ENCODE peak calls at places on chromosomes 7 and 10, in seven cellular contexts. S is fibroblast of the aortic adventitia; L is pancreas; N is foreskin fibroblast; J is heart left ventricle; B is choroid plexus epithelial cell; I is CD8-positive, alpha-beta T cell. G is an unnamed sample.

GRCh38 chr10:96488161-96488935 is 25.4 kb downstream of the TLL2 start:
- DNase-seq in S (no peak), L (no peak), N (no peak), J (no peak), B (peak), I (no peak), G (no peak)

GRCh38 chr7:27100601-27101187 is 1.8 kb downstream of the HOXA2 start:
- DNase-seq in S (peak), L (no peak), N (no peak), J (no peak), B (no peak), I (no peak), G (no peak)

GRCh38 chr7:129676017-129676897 is 64.7 kb downstream of the NRF1 start:
- DNase-seq in S (no peak), L (no peak), N (no peak), J (no peak), B (no peak), I (no peak), G (no peak)

GRCh38 chr10:12042409-12042796 is 206 bp downstream of the UPF2 start:
- DNase-seq in S (no peak), L (peak), N (peak), J (peak), B (peak), I (peak), G (no peak)

GRCh38 chr10:65234261-65234660 is 1691.6 kb upstream of the LRRTM3 start:
- DNase-seq in S (no peak), L (no peak), N (no peak), J (no peak), B (no peak), I (no peak), G (no peak)

GRCh38 chr10:114507449-114507848 is 103.1 kb upstream of the AFAP1L2 start:
- DNase-seq in S (no peak), L (peak), N (no peak), J (peak), B (no peak), I (no peak), G (no peak)

GRCh38 chr10:103772096-103772845 is 83.1 kb downstream of the SH3PXD2A start:
- DNase-seq in S (peak), L (peak), N (peak), J (peak), B (peak), I (peak), G (peak)

GRCh38 chr7:97013025-97013424 is 7.7 kb downstream of the DLX6 start:
- DNase-seq in S (no peak), L (no peak), N (no peak), J (no peak), B (no peak), I (no peak), G (no peak)

GRCh38 chr10:75887369-75887768 is 455.9 kb downstream of the LRMDA start:
- DNase-seq in S (no peak), L (no peak), N (no peak), J (no peak), B (no peak), I (no peak), G (no peak)

GRCh38 chr7:46512901-46513431 is 591.9 kb upstream of the IGFBP3 start:
- DNase-seq in S (no peak), L (no peak), N (peak), J (no peak), B (peak), I (no peak), G (no peak)

GRCh38 chr10:69769395-69769989 is 32.2 kb upstream of the COL13A1 start:
- DNase-seq in S (peak), L (peak), N (peak), J (peak), B (peak), I (no peak), G (peak)

GRCh38 chr7:32618987-32619386 is 123.7 kb downstream of the AVL9 start:
- DNase-seq in S (no peak), L (no peak), N (peak), J (no peak), B (no peak), I (no peak), G (no peak)

GRCh38 chr7:2030475-2031456 is 202.0 kb downstream of the MAD1L1 start:
- DNase-seq in S (no peak), L (no peak), N (no peak), J (no peak), B (no peak), I (no peak), G (no peak)

GRCh38 chr10:18472977-18473376 is 178.4 kb downstream of the NSUN6 start:
- DNase-seq in S (no peak), L (no peak), N (no peak), J (peak), B (no peak), I (no peak), G (no peak)

GRCh38 chr7:129865932-129866214 is 86.9 kb downstream of the UBE2H start:
- DNase-seq in S (no peak), L (no peak), N (no peak), J (no peak), B (no peak), I (no peak), G (no peak)

GRCh38 chr10:101263146-101263837 is 34.0 kb upstream of the LBX1 start:
- DNase-seq in S (no peak), L (no peak), N (no peak), J (no peak), B (no peak), I (no peak), G (no peak)

GRCh38 chr7:24456526-24457214 is 116.6 kb upstream of the PALS2 start:
- DNase-seq in S (peak), L (no peak), N (no peak), J (no peak), B (no peak), I (no peak), G (no peak)

GRCh38 chr10:94210465-94211186 is 152.1 kb downstream of the NOC3L start:
- DNase-seq in S (no peak), L (peak), N (no peak), J (peak), B (no peak), I (no peak), G (no peak)

GRCh38 chr10:132010484-132010883 is 28.8 kb upstream of the BNIP3 start:
- DNase-seq in S (no peak), L (no peak), N (no peak), J (no peak), B (no peak), I (no peak), G (no peak)

GRCh38 chr7:120502825-120503224 is 229.8 kb downstream of the KCND2 start:
- DNase-seq in S (no peak), L (no peak), N (no peak), J (no peak), B (no peak), I (no peak), G (no peak)

GRCh38 chr7:120505770-120506169 is 232.8 kb downstream of the KCND2 start:
- DNase-seq in S (no peak), L (no peak), N (no peak), J (no peak), B (no peak), I (no peak), G (no peak)

GRCh38 chr7:120502132-120502531 is 229.2 kb downstream of the KCND2 start:
- DNase-seq in S (no peak), L (no peak), N (no peak), J (no peak), B (no peak), I (no peak), G (no peak)
- H3K4me3 ChIP-seq in S (no peak), L (no peak), N (no peak), J (no peak), B (no peak), I (no peak), G (no peak)

DNA sequence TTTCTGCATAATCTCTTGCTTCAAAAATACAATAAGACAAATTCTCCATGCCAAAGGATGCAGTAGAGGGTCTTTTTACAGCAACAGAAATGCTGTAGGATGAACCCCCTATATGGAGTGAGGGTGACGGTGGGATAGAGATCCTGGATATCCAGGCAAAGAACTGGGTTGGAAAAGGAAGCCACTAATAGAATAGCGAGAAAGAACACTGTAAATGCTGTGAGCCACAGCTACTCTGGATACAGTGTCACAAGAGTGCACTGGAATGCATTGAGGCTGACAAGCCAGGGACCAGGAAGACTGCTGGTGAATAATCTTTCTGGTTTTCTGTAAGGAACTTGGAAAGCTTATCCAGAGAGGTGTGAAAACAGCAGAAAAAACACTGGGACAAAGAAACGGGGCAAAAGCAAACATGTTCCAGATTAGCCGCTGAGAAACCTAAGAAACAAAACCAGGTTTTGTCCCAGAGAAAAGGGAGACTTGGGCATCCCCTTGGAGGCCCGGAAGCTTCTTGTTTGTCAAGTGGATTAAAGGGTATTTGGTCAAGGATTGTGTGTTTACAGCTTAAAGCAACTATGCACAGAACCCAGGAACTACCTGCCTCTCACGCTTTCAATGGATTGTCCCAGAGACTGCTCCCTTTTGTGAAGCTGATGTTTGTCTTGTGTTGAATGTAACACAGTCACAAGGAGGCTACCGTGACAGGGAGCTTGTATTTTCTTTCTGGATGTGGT is 6.2 kb upstream of the MSMB start:
- DNase-seq in S (no peak), L (no peak), N (no peak), J (no peak), B (no peak), I (no peak), G (no peak)
- TF ChIP-seq CTCF in S (no peak), L (no peak), N (no peak), J (no peak), B (no peak), I (no peak), G (no peak)

GRCh38 chr7:158588085-158588877 is 658 bp upstream of the PTPRN2 start:
- DNase-seq in S (no peak), L (no peak), N (peak), J (no peak), B (no peak), I (no peak), G (no peak)

GRCh38 chr7:158586499-158587191 is 978 bp downstream of the PTPRN2 start:
- DNase-seq in S (no peak), L (no peak), N (peak), J (no peak), B (no peak), I (no peak), G (no peak)

GRCh38 chr7:158588878-158589442 is 1.3 kb upstream of the PTPRN2 start:
- DNase-seq in S (no peak), L (no peak), N (no peak), J (no peak), B (no peak), I (no peak), G (no peak)

GRCh38 chr7:158585721-158586498 is 1.7 kb downstream of the PTPRN2 start:
- DNase-seq in S (no peak), L (peak), N (no peak), J (no peak), B (no peak), I (no peak), G (no peak)

GRCh38 chr7:158587425-158588084 is at the start of gene PTPRN2:
- DNase-seq in S (peak), L (peak), N (peak), J (peak), B (peak), I (peak), G (no peak)
- H3K4me3 ChIP-seq in S (peak), L (peak), N (no peak), J (peak), B (peak), I (no peak), G (peak)

DNA sequence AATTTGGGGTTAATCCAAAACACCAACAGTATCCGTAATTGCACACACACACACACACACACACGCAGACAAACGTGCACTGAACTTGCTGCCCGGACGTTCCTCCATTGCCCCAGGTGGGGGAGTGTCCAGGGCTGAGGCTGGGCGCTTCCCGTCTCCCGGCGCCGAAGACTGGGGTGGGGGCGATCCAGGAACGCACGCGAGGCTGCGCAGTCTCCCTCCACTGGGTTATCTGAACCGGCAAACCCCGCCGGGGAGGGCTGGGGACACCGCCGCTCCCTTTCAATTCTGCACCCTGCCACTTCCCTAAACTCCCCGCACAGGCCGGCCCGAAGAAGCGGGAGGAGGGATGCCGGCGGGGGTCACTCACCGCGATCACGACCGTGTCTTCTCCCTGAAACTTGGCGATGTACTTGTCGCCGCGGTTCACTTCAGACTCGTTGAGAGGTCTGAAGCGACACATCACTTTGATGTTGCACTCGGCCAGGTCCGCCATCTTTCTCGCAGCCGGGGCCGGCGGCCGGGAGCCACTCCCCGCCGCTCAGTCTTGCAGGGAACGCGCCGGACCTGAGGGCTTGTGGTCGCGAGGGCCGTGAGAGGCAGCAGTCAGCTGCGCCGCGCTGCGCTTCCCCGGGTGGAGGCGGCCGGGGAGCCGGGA is 618 bp downstream of the KIF5B start:
- DNase-seq in S (peak), L (peak), N (peak), J (peak), B (peak), I (peak), G (no peak)
- TF ChIP-seq CTCF in S (peak), L (no peak), N (no peak), J (no peak), B (peak), I (no peak), G (peak)

DNA sequence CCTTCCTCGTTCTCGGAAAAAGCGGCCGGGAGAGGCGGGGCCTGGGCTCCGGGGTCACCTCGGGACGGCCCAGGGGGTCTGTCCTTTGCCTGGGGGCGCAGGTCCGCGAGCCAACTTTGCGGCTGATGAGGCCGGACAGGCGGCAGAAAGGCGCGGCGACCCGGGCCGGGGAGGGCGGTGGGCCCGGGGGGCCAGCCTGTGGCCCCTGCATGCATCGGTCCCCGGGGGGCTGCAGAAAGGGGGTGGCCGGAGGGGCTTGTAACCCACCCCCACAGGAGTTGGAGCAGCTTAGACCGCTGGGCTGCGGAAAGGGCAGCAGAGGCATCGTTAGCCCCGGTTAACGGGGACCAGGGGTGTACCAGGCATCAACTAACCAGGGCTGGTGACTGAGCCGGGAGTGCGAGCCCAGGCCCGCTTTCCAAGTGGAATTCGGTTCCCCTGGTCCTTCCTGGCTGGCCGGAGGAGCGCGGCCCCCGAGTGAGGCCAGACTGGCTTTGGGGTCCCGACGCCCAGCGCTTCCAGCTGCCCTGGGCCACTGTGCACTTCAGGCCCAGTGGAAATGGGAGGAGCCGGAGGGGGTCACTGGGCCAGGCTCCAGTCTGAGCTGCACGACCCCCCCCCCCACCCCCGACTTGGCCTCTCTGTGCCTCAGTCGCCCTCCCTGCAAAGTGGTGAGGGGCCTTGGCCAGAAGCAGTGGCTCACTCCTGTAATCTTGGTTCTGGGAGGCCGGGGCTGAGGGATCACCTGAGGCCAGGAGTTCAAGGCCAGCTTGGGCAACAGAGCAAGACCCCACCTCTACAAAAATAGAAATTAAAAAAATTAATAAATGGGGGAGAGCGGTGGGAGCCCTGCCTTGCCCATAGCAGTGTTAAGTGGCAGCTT is 919 bp downstream of the SLC29A4 start:
- DNase-seq in S (no peak), L (no peak), N (peak), J (no peak), B (peak), I (no peak), G (no peak)
- H3K4me3 ChIP-seq in S (peak), L (peak), N (peak), J (peak), B (no peak), I (no peak), G (peak)

GRCh38 chr10:80284522-80284921 is 4.9 kb downstream of the MAT1A start:
- DNase-seq in S (no peak), L (no peak), N (no peak), J (no peak), B (no peak), I (no peak), G (no peak)
- TF ChIP-seq CTCF in S (no peak), L (no peak), N (no peak), J (no peak), B (no peak), I (no peak), G (no peak)

GRCh38 chr10:6069101-6069931 is 7.1 kb upstream of the IL2RA start:
- DNase-seq in S (no peak), L (no peak), N (no peak), J (no peak), B (no peak), I (no peak), G (no peak)
- H3K4me3 ChIP-seq in S (no peak), L (no peak), N (no peak), J (no peak), B (no peak), I (peak), G (no peak)

GRCh38 chr7:28749673-28750072 is 208.5 kb downstream of the TRIL start:
- DNase-seq in S (peak), L (no peak), N (no peak), J (no peak), B (peak), I (no peak), G (no peak)
- TF ChIP-seq CTCF in S (no peak), L (no peak), N (no peak), J (no peak), B (no peak), I (no peak), G (no peak)

DNA sequence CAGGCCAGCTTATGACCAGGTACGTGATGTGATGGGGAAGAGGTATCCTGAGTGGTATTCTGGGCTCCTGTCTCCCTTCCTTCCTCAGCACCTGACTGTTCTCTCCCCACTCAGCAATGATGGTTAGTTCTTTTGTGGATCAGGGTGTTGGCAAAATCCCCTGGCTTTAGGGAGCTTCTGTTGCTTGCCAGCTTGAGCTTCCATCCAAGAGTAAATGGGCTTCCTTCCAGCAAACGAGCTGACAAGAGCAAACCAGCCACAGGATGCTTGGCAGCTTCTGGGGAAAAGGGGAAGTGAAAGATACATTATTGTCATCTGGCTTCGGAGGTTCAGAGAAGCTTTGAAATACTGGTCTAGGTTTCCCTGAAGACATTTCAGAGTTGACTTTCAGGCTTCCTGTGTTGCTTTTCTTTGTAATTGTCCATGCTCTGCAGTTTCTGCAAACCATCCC is 5.2 kb downstream of the DUSP5 start:
- DNase-seq in S (peak), L (peak), N (peak), J (peak), B (peak), I (no peak), G (no peak)
- H3K4me3 ChIP-seq in S (no peak), L (no peak), N (no peak), J (no peak), B (peak), I (no peak), G (no peak)

GRCh38 chr7:127153315-127153714 is 99.4 kb downstream of the GRM8 start:
- DNase-seq in S (no peak), L (no peak), N (no peak), J (no peak), B (no peak), I (no peak), G (no peak)

GRCh38 chr7:127154101-127154500 is 98.6 kb downstream of the GRM8 start:
- DNase-seq in S (no peak), L (no peak), N (no peak), J (no peak), B (no peak), I (no peak), G (no peak)

GRCh38 chr7:127154958-127155357 is 97.8 kb downstream of the GRM8 start:
- DNase-seq in S (no peak), L (no peak), N (no peak), J (no peak), B (no peak), I (no peak), G (no peak)

GRCh38 chr7:127158659-127159058 is 94.1 kb downstream of the GRM8 start:
- DNase-seq in S (no peak), L (no peak), N (no peak), J (no peak), B (no peak), I (no peak), G (no peak)
- TF ChIP-seq CTCF in S (no peak), L (no peak), N (no peak), J (no peak), B (no peak), I (peak), G (no peak)

G was measured in AG04449.